ENCODE peak calls at places on chromosomes 7 and 10, in five cellular contexts. One of them, this sample, is unnamed.

GRCh38 chr7:43872401-43873165 is 3.3 kb upstream of the MRPS24 start:
- DNase-seq in brain microvascular endothelial cell: peak
- DNase-seq in NCI-H748 treated with DMSO at 0.1 percent for 48 hours: no peak
- DNase-seq in GM18507: no peak
- DNase-seq in CD8-positive, alpha-beta memory T cell: no peak
- DNase-seq in this sample: no peak

GRCh38 chr10:61642692-61643091 is 20.0 kb upstream of the CABCOCO1 start:
- DNase-seq in brain microvascular endothelial cell: no peak
- DNase-seq in NCI-H748 treated with DMSO at 0.1 percent for 48 hours: no peak
- DNase-seq in GM18507: no peak
- DNase-seq in CD8-positive, alpha-beta memory T cell: no peak
- DNase-seq in this sample: no peak

GRCh38 chr10:108970016-108970415 is 953.3 kb downstream of the XPNPEP1 start:
- DNase-seq in brain microvascular endothelial cell: no peak
- DNase-seq in NCI-H748 treated with DMSO at 0.1 percent for 48 hours: no peak
- DNase-seq in GM18507: no peak
- DNase-seq in CD8-positive, alpha-beta memory T cell: no peak
- DNase-seq in this sample: peak

GRCh38 chr10:79070091-79070610 is 1.4 kb downstream of the ZMIZ1 start:
- DNase-seq in brain microvascular endothelial cell: no peak
- DNase-seq in NCI-H748 treated with DMSO at 0.1 percent for 48 hours: no peak
- DNase-seq in GM18507: no peak
- DNase-seq in CD8-positive, alpha-beta memory T cell: no peak
- DNase-seq in this sample: no peak

GRCh38 chr7:57404343-57404966 is 45.5 kb upstream of the ZNF716 start:
- DNase-seq in brain microvascular endothelial cell: no peak
- DNase-seq in NCI-H748 treated with DMSO at 0.1 percent for 48 hours: peak
- DNase-seq in GM18507: no peak
- DNase-seq in CD8-positive, alpha-beta memory T cell: no peak
- DNase-seq in this sample: no peak

GRCh38 chr7:95102662-95103061 is 195.3 kb downstream of the PPP1R9A start:
- DNase-seq in brain microvascular endothelial cell: peak
- DNase-seq in NCI-H748 treated with DMSO at 0.1 percent for 48 hours: no peak
- DNase-seq in GM18507: no peak
- DNase-seq in CD8-positive, alpha-beta memory T cell: no peak
- DNase-seq in this sample: no peak

GRCh38 chr10:98312816-98313215 is 44.8 kb upstream of the LOXL4 start:
- DNase-seq in brain microvascular endothelial cell: no peak
- DNase-seq in NCI-H748 treated with DMSO at 0.1 percent for 48 hours: no peak
- DNase-seq in GM18507: no peak
- DNase-seq in CD8-positive, alpha-beta memory T cell: no peak
- DNase-seq in this sample: no peak

GRCh38 chr7:150363872-150364271 is 4.8 kb upstream of the REPIN1 start:
- DNase-seq in brain microvascular endothelial cell: no peak
- DNase-seq in NCI-H748 treated with DMSO at 0.1 percent for 48 hours: no peak
- DNase-seq in GM18507: no peak
- DNase-seq in CD8-positive, alpha-beta memory T cell: no peak
- DNase-seq in this sample: no peak

GRCh38 chr10:89644691-89644966 is 413 bp downstream of the PANK1 start:
- DNase-seq in brain microvascular endothelial cell: no peak
- DNase-seq in NCI-H748 treated with DMSO at 0.1 percent for 48 hours: no peak
- DNase-seq in GM18507: no peak
- DNase-seq in CD8-positive, alpha-beta memory T cell: peak
- DNase-seq in this sample: no peak

GRCh38 chr7:75958802-75959543 is 35.4 kb downstream of the TMEM120A start:
- DNase-seq in brain microvascular endothelial cell: no peak
- DNase-seq in NCI-H748 treated with DMSO at 0.1 percent for 48 hours: no peak
- DNase-seq in GM18507: no peak
- DNase-seq in CD8-positive, alpha-beta memory T cell: no peak
- DNase-seq in this sample: no peak

GRCh38 chr7:7569113-7569527 is 2.4 kb downstream of the MIOS start:
- DNase-seq in brain microvascular endothelial cell: no peak
- DNase-seq in NCI-H748 treated with DMSO at 0.1 percent for 48 hours: no peak
- DNase-seq in GM18507: peak
- DNase-seq in CD8-positive, alpha-beta memory T cell: no peak
- DNase-seq in this sample: no peak

GRCh38 chr10:114856544-114857287 is 35.1 kb downstream of the FHIP2A start:
- DNase-seq in brain microvascular endothelial cell: peak
- DNase-seq in NCI-H748 treated with DMSO at 0.1 percent for 48 hours: no peak
- DNase-seq in GM18507: no peak
- DNase-seq in CD8-positive, alpha-beta memory T cell: no peak
- DNase-seq in this sample: no peak

GRCh38 chr10:75195035-75195763 is 15.4 kb upstream of the VDAC2 start:
- DNase-seq in brain microvascular endothelial cell: no peak
- DNase-seq in NCI-H748 treated with DMSO at 0.1 percent for 48 hours: no peak
- DNase-seq in GM18507: no peak
- DNase-seq in CD8-positive, alpha-beta memory T cell: no peak
- DNase-seq in this sample: no peak

GRCh38 chr7:74030861-74031260 is 2.9 kb downstream of the ELN start:
- DNase-seq in brain microvascular endothelial cell: no peak
- DNase-seq in NCI-H748 treated with DMSO at 0.1 percent for 48 hours: no peak
- DNase-seq in GM18507: no peak
- DNase-seq in CD8-positive, alpha-beta memory T cell: no peak
- DNase-seq in this sample: no peak

GRCh38 chr7:99831595-99831994 is 3.8 kb downstream of the CYP3A43 start:
- DNase-seq in brain microvascular endothelial cell: no peak
- DNase-seq in NCI-H748 treated with DMSO at 0.1 percent for 48 hours: no peak
- DNase-seq in GM18507: no peak
- DNase-seq in CD8-positive, alpha-beta memory T cell: no peak
- DNase-seq in this sample: no peak

GRCh38 chr10:114719311-114719710 is 61.2 kb upstream of the ABLIM1 start:
- DNase-seq in brain microvascular endothelial cell: no peak
- DNase-seq in NCI-H748 treated with DMSO at 0.1 percent for 48 hours: peak
- DNase-seq in GM18507: no peak
- DNase-seq in CD8-positive, alpha-beta memory T cell: no peak
- DNase-seq in this sample: no peak

GRCh38 chr7:36923831-36924555 is 199.7 kb upstream of the AOAH start:
- DNase-seq in brain microvascular endothelial cell: no peak
- DNase-seq in NCI-H748 treated with DMSO at 0.1 percent for 48 hours: no peak
- DNase-seq in GM18507: no peak
- DNase-seq in CD8-positive, alpha-beta memory T cell: no peak
- DNase-seq in this sample: no peak

GRCh38 chr10:11742009-11742778 is at the start of gene ECHDC3:
- DNase-seq in brain microvascular endothelial cell: peak
- DNase-seq in NCI-H748 treated with DMSO at 0.1 percent for 48 hours: no peak
- DNase-seq in GM18507: peak
- DNase-seq in CD8-positive, alpha-beta memory T cell: no peak
- DNase-seq in this sample: peak

GRCh38 chr7:155984028-155984607 is 171.9 kb upstream of the SHH start:
- DNase-seq in brain microvascular endothelial cell: no peak
- DNase-seq in NCI-H748 treated with DMSO at 0.1 percent for 48 hours: no peak
- DNase-seq in GM18507: no peak
- DNase-seq in CD8-positive, alpha-beta memory T cell: peak
- DNase-seq in this sample: no peak

GRCh38 chr10:14253079-14253478 is 77.6 kb downstream of the FRMD4A start:
- DNase-seq in brain microvascular endothelial cell: no peak
- DNase-seq in NCI-H748 treated with DMSO at 0.1 percent for 48 hours: no peak
- DNase-seq in GM18507: no peak
- DNase-seq in CD8-positive, alpha-beta memory T cell: no peak
- DNase-seq in this sample: no peak

This sample was measured in GM12891.